ENCODE peak calls at places on chromosome 13, in nine cellular contexts. One of them, this sample, is unnamed.

GRCh38 chr13:49112782-49113525 is 107.2 kb upstream of the MLNR start:
- DNase-seq in fibroblast of lung: peak
- DNase-seq in spleen: no peak
- DNase-seq in pancreas: no peak
- DNase-seq in PC-3: no peak
- DNase-seq in transverse colon: no peak
- DNase-seq in endodermal cell: no peak
- DNase-seq in cardiac muscle cell: peak
- DNase-seq in heart left ventricle: no peak
- DNase-seq in this sample: no peak

GRCh38 chr13:30734434-30734833 is 909 bp upstream of the ALOX5AP start:
- DNase-seq in heart left ventricle: no peak
- DNase-seq in PC-3: peak
- DNase-seq in spleen: no peak
- DNase-seq in transverse colon: no peak
- DNase-seq in endodermal cell: no peak
- DNase-seq in cardiac muscle cell: no peak
- DNase-seq in pancreas: no peak
- DNase-seq in fibroblast of lung: peak
- DNase-seq in this sample: no peak

GRCh38 chr13:98216711-98217110 is 39.6 kb upstream of the RNF113B start:
- DNase-seq in transverse colon: no peak
- DNase-seq in heart left ventricle: no peak
- DNase-seq in PC-3: no peak
- DNase-seq in fibroblast of lung: no peak
- DNase-seq in cardiac muscle cell: no peak
- DNase-seq in pancreas: no peak
- DNase-seq in spleen: no peak
- DNase-seq in endodermal cell: no peak
- DNase-seq in this sample: no peak

GRCh38 chr13:62919491-62919890 is 1503.8 kb upstream of the PCDH20 start:
- DNase-seq in spleen: peak
- DNase-seq in PC-3: no peak
- DNase-seq in pancreas: no peak
- DNase-seq in fibroblast of lung: no peak
- DNase-seq in endodermal cell: no peak
- DNase-seq in cardiac muscle cell: no peak
- DNase-seq in transverse colon: no peak
- DNase-seq in heart left ventricle: no peak
- DNase-seq in this sample: no peak

GRCh38 chr13:84668637-84669036 is 786.4 kb upstream of the SLITRK1 start:
- DNase-seq in spleen: no peak
- DNase-seq in transverse colon: no peak
- DNase-seq in endodermal cell: no peak
- DNase-seq in cardiac muscle cell: no peak
- DNase-seq in PC-3: no peak
- DNase-seq in heart left ventricle: no peak
- DNase-seq in fibroblast of lung: no peak
- DNase-seq in pancreas: no peak
- DNase-seq in this sample: no peak

GRCh38 chr13:79549355-79550106 is 68.6 kb downstream of the NDFIP2 start:
- DNase-seq in PC-3: no peak
- DNase-seq in heart left ventricle: no peak
- DNase-seq in cardiac muscle cell: peak
- DNase-seq in pancreas: no peak
- DNase-seq in fibroblast of lung: peak
- DNase-seq in spleen: no peak
- DNase-seq in transverse colon: no peak
- DNase-seq in endodermal cell: no peak
- DNase-seq in this sample: no peak

GRCh38 chr13:113091891-113092775 is 13.5 kb upstream of the F7 start:
- DNase-seq in transverse colon: no peak
- DNase-seq in PC-3: no peak
- DNase-seq in spleen: peak
- DNase-seq in cardiac muscle cell: no peak
- DNase-seq in heart left ventricle: no peak
- DNase-seq in pancreas: no peak
- DNase-seq in fibroblast of lung: no peak
- DNase-seq in endodermal cell: no peak
- DNase-seq in this sample: peak

GRCh38 chr13:43516401-43516826 is 270.4 kb downstream of the ENOX1 start:
- DNase-seq in endodermal cell: no peak
- DNase-seq in spleen: no peak
- DNase-seq in transverse colon: no peak
- DNase-seq in heart left ventricle: peak
- DNase-seq in fibroblast of lung: peak
- DNase-seq in PC-3: no peak
- DNase-seq in cardiac muscle cell: peak
- DNase-seq in pancreas: no peak
- DNase-seq in this sample: no peak

GRCh38 chr13:82879921-82880320 is 1002.4 kb downstream of the SLITRK1 start:
- DNase-seq in cardiac muscle cell: no peak
- DNase-seq in pancreas: no peak
- DNase-seq in endodermal cell: no peak
- DNase-seq in transverse colon: no peak
- DNase-seq in spleen: no peak
- DNase-seq in PC-3: no peak
- DNase-seq in fibroblast of lung: no peak
- DNase-seq in heart left ventricle: no peak
- DNase-seq in this sample: no peak

GRCh38 chr13:54637377-54637776 is 1608.8 kb downstream of the OLFM4 start:
- DNase-seq in fibroblast of lung: peak
- DNase-seq in spleen: no peak
- DNase-seq in heart left ventricle: no peak
- DNase-seq in endodermal cell: peak
- DNase-seq in PC-3: peak
- DNase-seq in cardiac muscle cell: peak
- DNase-seq in transverse colon: no peak
- DNase-seq in pancreas: no peak
- DNase-seq in this sample: no peak

GRCh38 chr13:38821753-38822551 is 135.1 kb downstream of the FREM2 start:
- DNase-seq in fibroblast of lung: peak
- DNase-seq in cardiac muscle cell: no peak
- DNase-seq in endodermal cell: no peak
- DNase-seq in spleen: no peak
- DNase-seq in PC-3: no peak
- DNase-seq in transverse colon: no peak
- DNase-seq in pancreas: no peak
- DNase-seq in heart left ventricle: no peak
- DNase-seq in this sample: no peak

GRCh38 chr13:58908019-58908679 is 1255.6 kb downstream of the DIAPH3 start:
- DNase-seq in pancreas: no peak
- DNase-seq in endodermal cell: no peak
- DNase-seq in spleen: no peak
- DNase-seq in cardiac muscle cell: no peak
- DNase-seq in transverse colon: no peak
- DNase-seq in heart left ventricle: no peak
- DNase-seq in PC-3: no peak
- DNase-seq in fibroblast of lung: no peak
- DNase-seq in this sample: no peak

GRCh38 chr13:58906329-58907007 is 1257.3 kb downstream of the DIAPH3 start:
- DNase-seq in heart left ventricle: peak
- DNase-seq in fibroblast of lung: peak
- DNase-seq in PC-3: no peak
- DNase-seq in cardiac muscle cell: no peak
- DNase-seq in pancreas: no peak
- DNase-seq in transverse colon: no peak
- DNase-seq in endodermal cell: no peak
- DNase-seq in spleen: no peak
- DNase-seq in this sample: no peak

DNA sequence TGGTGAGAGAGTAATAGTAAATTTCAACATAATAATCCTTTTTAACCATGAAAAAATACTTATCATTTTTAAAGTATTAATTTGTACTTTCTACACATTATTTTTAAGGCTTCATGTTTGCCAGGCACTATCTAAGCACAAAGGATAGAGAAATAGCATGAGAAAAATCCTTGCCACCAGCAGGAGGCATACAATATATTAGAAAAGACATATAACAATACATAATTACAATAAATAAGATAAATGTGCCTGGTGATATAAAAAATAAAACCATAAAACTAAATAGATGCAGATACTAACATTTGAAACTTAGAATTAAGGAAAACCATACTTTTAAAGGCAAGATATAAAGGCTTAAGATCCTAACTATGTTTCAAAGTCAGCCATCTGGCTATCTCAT is 1256.4 kb downstream of the DIAPH3 start:
- DNase-seq in spleen: no peak
- DNase-seq in heart left ventricle: no peak
- DNase-seq in cardiac muscle cell: peak
- DNase-seq in pancreas: no peak
- DNase-seq in fibroblast of lung: no peak
- DNase-seq in transverse colon: no peak
- DNase-seq in PC-3: no peak
- DNase-seq in endodermal cell: no peak
- DNase-seq in this sample: no peak
- TF ChIP-seq CTCF in spleen: no peak
- TF ChIP-seq CTCF in heart left ventricle: no peak
- TF ChIP-seq CTCF in cardiac muscle cell: peak
- TF ChIP-seq CTCF in pancreas: no peak
- TF ChIP-seq CTCF in fibroblast of lung: peak
- TF ChIP-seq CTCF in transverse colon: no peak
- TF ChIP-seq CTCF in PC-3: no peak
- TF ChIP-seq CTCF in endodermal cell: peak
- TF ChIP-seq CTCF in this sample: no peak

DNA sequence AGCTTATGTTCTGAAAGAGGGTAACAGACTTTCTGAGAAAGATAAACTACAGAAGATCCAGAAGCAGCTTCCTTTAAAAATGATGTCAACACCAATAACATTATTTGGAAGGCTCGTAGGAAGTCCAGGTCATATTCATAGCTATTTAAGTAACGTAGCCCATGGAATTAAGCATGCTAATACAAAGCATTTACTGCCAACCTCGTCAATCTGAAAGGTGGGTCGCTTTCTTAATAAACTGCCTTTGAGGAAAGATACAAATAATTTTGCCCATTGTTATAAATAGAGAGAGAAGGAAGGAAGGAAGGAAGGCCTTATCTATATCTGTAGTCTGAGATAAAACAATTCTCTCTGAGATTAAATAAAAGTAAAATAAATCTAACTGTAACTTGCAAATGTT is 80.3 kb downstream of the STARD13 start:
- DNase-seq in pancreas: no peak
- DNase-seq in PC-3: no peak
- DNase-seq in fibroblast of lung: no peak
- DNase-seq in spleen: no peak
- DNase-seq in cardiac muscle cell: no peak
- DNase-seq in endodermal cell: no peak
- DNase-seq in transverse colon: no peak
- DNase-seq in heart left ventricle: no peak
- DNase-seq in this sample: no peak
- H3K4me3 ChIP-seq in pancreas: peak
- H3K4me3 ChIP-seq in PC-3: no peak
- H3K4me3 ChIP-seq in fibroblast of lung: peak
- H3K4me3 ChIP-seq in spleen: no peak
- H3K4me3 ChIP-seq in cardiac muscle cell: no peak
- H3K4me3 ChIP-seq in endodermal cell: no peak
- H3K4me3 ChIP-seq in transverse colon: peak
- H3K4me3 ChIP-seq in heart left ventricle: peak
- H3K4me3 ChIP-seq in this sample: peak

GRCh38 chr13:110344320-110344719 is 37.2 kb downstream of the COL4A2 start:
- DNase-seq in endodermal cell: no peak
- DNase-seq in cardiac muscle cell: no peak
- DNase-seq in PC-3: no peak
- DNase-seq in fibroblast of lung: no peak
- DNase-seq in spleen: no peak
- DNase-seq in transverse colon: no peak
- DNase-seq in heart left ventricle: no peak
- DNase-seq in pancreas: no peak
- DNase-seq in this sample: no peak

GRCh38 chr13:110346661-110347067 is 39.6 kb downstream of the COL4A2 start:
- DNase-seq in transverse colon: peak
- DNase-seq in fibroblast of lung: no peak
- DNase-seq in pancreas: no peak
- DNase-seq in PC-3: peak
- DNase-seq in endodermal cell: no peak
- DNase-seq in spleen: no peak
- DNase-seq in heart left ventricle: no peak
- DNase-seq in cardiac muscle cell: no peak
- DNase-seq in this sample: no peak

GRCh38 chr13:110347088-110347487 is 40.0 kb downstream of the COL4A2 start:
- DNase-seq in transverse colon: no peak
- DNase-seq in fibroblast of lung: no peak
- DNase-seq in endodermal cell: no peak
- DNase-seq in spleen: no peak
- DNase-seq in heart left ventricle: no peak
- DNase-seq in cardiac muscle cell: no peak
- DNase-seq in pancreas: no peak
- DNase-seq in PC-3: no peak
- DNase-seq in this sample: no peak

GRCh38 chr13:110345701-110346100 is 38.6 kb downstream of the COL4A2 start:
- DNase-seq in transverse colon: no peak
- DNase-seq in heart left ventricle: no peak
- DNase-seq in PC-3: no peak
- DNase-seq in pancreas: no peak
- DNase-seq in cardiac muscle cell: no peak
- DNase-seq in spleen: no peak
- DNase-seq in fibroblast of lung: no peak
- DNase-seq in endodermal cell: no peak
- DNase-seq in this sample: no peak

DNA sequence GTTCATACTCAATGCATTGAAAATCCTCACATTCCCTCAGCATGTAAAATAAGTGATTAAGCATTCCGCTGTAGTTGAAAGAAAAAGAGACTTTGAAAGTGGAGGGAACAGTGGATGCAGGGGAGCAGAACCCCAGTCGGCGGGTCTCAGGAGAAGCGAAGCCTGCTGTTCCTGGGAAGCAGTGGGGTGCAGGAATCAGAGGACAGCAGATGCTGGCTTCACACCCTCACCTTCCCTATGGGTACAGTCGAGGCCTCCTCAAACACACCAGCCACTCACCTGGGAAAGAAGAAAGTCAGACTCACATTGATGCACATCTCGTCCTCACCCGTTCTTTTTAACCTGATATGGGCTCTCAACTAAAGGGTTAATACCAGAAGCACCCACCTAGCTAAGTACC is 38.2 kb downstream of the COL4A2 start:
- DNase-seq in fibroblast of lung: no peak
- DNase-seq in pancreas: no peak
- DNase-seq in spleen: no peak
- DNase-seq in endodermal cell: no peak
- DNase-seq in cardiac muscle cell: no peak
- DNase-seq in heart left ventricle: no peak
- DNase-seq in PC-3: no peak
- DNase-seq in transverse colon: no peak
- DNase-seq in this sample: no peak
- H3K27ac ChIP-seq in fibroblast of lung: no peak
- H3K27ac ChIP-seq in pancreas: no peak
- H3K27ac ChIP-seq in spleen: no peak
- H3K27ac ChIP-seq in endodermal cell: no peak
- H3K27ac ChIP-seq in cardiac muscle cell: no peak
- H3K27ac ChIP-seq in heart left ventricle: no peak
- H3K27ac ChIP-seq in PC-3: no peak
- H3K27ac ChIP-seq in transverse colon: peak
- H3K27ac ChIP-seq in this sample: no peak

GRCh38 chr13:107374038-107374437 is 806.1 kb upstream of the ARGLU1 start:
- DNase-seq in transverse colon: no peak
- DNase-seq in PC-3: no peak
- DNase-seq in fibroblast of lung: peak
- DNase-seq in endodermal cell: no peak
- DNase-seq in heart left ventricle: no peak
- DNase-seq in cardiac muscle cell: no peak
- DNase-seq in spleen: no peak
- DNase-seq in pancreas: no peak
- DNase-seq in this sample: no peak
- TF ChIP-seq CTCF in transverse colon: no peak
- TF ChIP-seq CTCF in PC-3: no peak
- TF ChIP-seq CTCF in fibroblast of lung: no peak
- TF ChIP-seq CTCF in endodermal cell: no peak
- TF ChIP-seq CTCF in heart left ventricle: no peak
- TF ChIP-seq CTCF in cardiac muscle cell: no peak
- TF ChIP-seq CTCF in spleen: no peak
- TF ChIP-seq CTCF in pancreas: no peak
- TF ChIP-seq CTCF in this sample: no peak

GRCh38 chr13:72782717-72783116 is 784 bp downstream of the PIBF1 start:
- DNase-seq in PC-3: no peak
- DNase-seq in pancreas: no peak
- DNase-seq in spleen: no peak
- DNase-seq in fibroblast of lung: peak
- DNase-seq in endodermal cell: no peak
- DNase-seq in transverse colon: no peak
- DNase-seq in heart left ventricle: no peak
- DNase-seq in cardiac muscle cell: peak
- DNase-seq in this sample: no peak
- H3K4me3 ChIP-seq in PC-3: peak
- H3K4me3 ChIP-seq in pancreas: peak
- H3K4me3 ChIP-seq in spleen: peak
- H3K4me3 ChIP-seq in fibroblast of lung: peak
- H3K4me3 ChIP-seq in endodermal cell: peak
- H3K4me3 ChIP-seq in transverse colon: no peak
- H3K4me3 ChIP-seq in heart left ventricle: peak
- H3K4me3 ChIP-seq in cardiac muscle cell: peak
- H3K4me3 ChIP-seq in this sample: peak

This sample was measured in left ventricle myocardium inferior.